ENCODE peak calls at places on chromosomes 11 and 22, in five cellular contexts. H, W, J, L and U are unnamed samples.

GRCh38 chr11:45097721-45098493 is 48.5 kb upstream of the PRDM11 start:
- DNase-seq in H (no peak), W (peak), J (no peak), L (peak), U (peak)

GRCh38 chr11:765025-765801 is 12.1 kb downstream of the GATD1 start:
- DNase-seq in H (peak), W (peak), J (peak), L (peak), U (peak)

GRCh38 chr11:35107866-35108265 is 31.1 kb upstream of the CD44 start:
- DNase-seq in H (no peak), W (no peak), J (no peak), L (no peak), U (no peak)

GRCh38 chr11:74592063-74592440 is 330 bp upstream of the POLD3 start:
- DNase-seq in H (no peak), W (no peak), J (no peak), L (peak), U (no peak)

GRCh38 chr22:41968601-41969000 is 642 bp upstream of the SEPTIN3 start:
- DNase-seq in H (no peak), W (no peak), J (no peak), L (no peak), U (peak)

GRCh38 chr22:37985751-37986281 is 1.5 kb upstream of the SOX10 start:
- DNase-seq in H (no peak), W (peak), J (no peak), L (no peak), U (no peak)

GRCh38 chr22:49764151-49764581 is 63.5 kb downstream of the BRD1 start:
- DNase-seq in H (no peak), W (no peak), J (no peak), L (peak), U (no peak)

GRCh38 chr11:24161587-24161986 is 335.3 kb upstream of the LUZP2 start:
- DNase-seq in H (no peak), W (no peak), J (no peak), L (no peak), U (no peak)

GRCh38 chr11:134230339-134230738 is 5.9 kb downstream of the VPS26B start:
- DNase-seq in H (no peak), W (no peak), J (no peak), L (no peak), U (no peak)

GRCh38 chr22:29312218-29313125 is 3.0 kb downstream of the RASL10A start:
- DNase-seq in H (no peak), W (no peak), J (no peak), L (no peak), U (no peak)